ENCODE peak calls at places on chromosome 16, in ten cellular contexts. P, F, K, T, C, B, N, W, I and J are unnamed samples.
A peak's percentile ranks its signal among the peaks of the same experiment; 100 is the strongest.

GRCh38 chr16:73298562-73298961 is 250.6 kb upstream of the ZFHX3 start:
- DNase-seq in B (peak; percentile 34), I (peak; percentile 8), K (no peak), T (no peak), F (no peak), P (no peak), W (peak; percentile 80), C (no peak), N (no peak), J (no peak)

GRCh38 chr16:50360033-50360778 is 8.6 kb downstream of the BRD7 start:
- DNase-seq in B (no peak), I (peak; percentile 63), C (no peak), N (no peak), P (no peak), W (no peak), F (no peak), T (no peak), K (peak; percentile 48), J (no peak)

GRCh38 chr16:50152386-50152806 is 710 bp upstream of the TENT4B start:
- DNase-seq in W (no peak), F (peak; percentile 53), N (peak; percentile 27), C (no peak), T (peak; percentile 45), P (peak; percentile 68), K (peak; percentile 40), B (no peak), I (peak; percentile 67), J (peak; percentile 31)

GRCh38 chr16:87352818-87353217 is 30.8 kb downstream of the FBXO31 start:
- DNase-seq in I (no peak), P (no peak), N (no peak), B (peak; percentile 35), F (no peak), C (no peak), T (no peak), W (no peak), K (no peak), J (peak; percentile 61)

GRCh38 chr16:76583466-76583865 is 306.3 kb downstream of the CNTNAP4 start:
- DNase-seq in I (peak; percentile 4), T (no peak), K (peak; percentile 44), F (no peak), N (peak; percentile 6), B (no peak), P (no peak), C (no peak), W (no peak), J (peak; percentile 78)

GRCh38 chr16:46970089-46970488 is 3.4 kb downstream of the DNAJA2 start:
- DNase-seq in I (no peak), N (peak; percentile 51), W (no peak), K (peak; percentile 52), C (no peak), F (no peak), T (no peak), P (no peak), B (no peak), J (no peak)

GRCh38 chr16:11914759-11915643 is 755 bp downstream of the GSPT1 start:
- DNase-seq in N (peak; percentile 28), P (no peak), I (peak; percentile 74), F (peak; percentile 62), T (no peak), B (peak; percentile 63), K (peak; percentile 44), C (no peak), W (peak; percentile 63), J (peak; percentile 16)

GRCh38 chr16:88839026-88839529 is 17.7 kb downstream of the GALNS start:
- DNase-seq in C (no peak), T (no peak), N (no peak), F (no peak), B (peak; percentile 15), P (no peak), W (no peak), K (no peak), I (no peak), J (peak; percentile 45)

GRCh38 chr16:89297870-89298545 is 80.5 kb downstream of the ZNF778 start:
- DNase-seq in K (no peak), F (no peak), T (no peak), P (no peak), C (no peak), B (no peak), W (no peak), N (no peak), I (no peak), J (no peak)

GRCh38 chr16:85396879-85397871 is 215.9 kb upstream of the GSE1 start:
- DNase-seq in T (no peak), C (peak; percentile 6), W (peak; percentile 54), K (peak; percentile 18), I (no peak), P (no peak), N (no peak), B (no peak), F (peak; percentile 19), J (peak; percentile 50)

GRCh38 chr16:22353933-22354541 is 20.4 kb downstream of the CDR2 start:
- DNase-seq in P (no peak), B (no peak), K (no peak), N (no peak), I (no peak), W (no peak), F (no peak), T (no peak), C (no peak), J (no peak)

GRCh38 chr16:56795011-56795410 is 65.1 kb downstream of the NUP93 start:
- DNase-seq in F (no peak), I (no peak), T (no peak), B (no peak), W (no peak), K (no peak), C (no peak), N (no peak), P (no peak), J (no peak)

GRCh38 chr16:88352261-88353200 is 30.2 kb upstream of the ZNF469 start:
- DNase-seq in W (no peak), I (peak; percentile 47), B (no peak), N (no peak), K (no peak), T (no peak), F (no peak), P (no peak), C (no peak), J (no peak)

GRCh38 chr16:85462405-85463227 is 150.5 kb upstream of the GSE1 start:
- DNase-seq in N (peak; percentile 55), W (peak; percentile 53), C (no peak), I (peak; percentile 52), T (peak; percentile 64), K (peak; percentile 57), B (peak; percentile 54), F (no peak), P (no peak), J (peak; percentile 44)

GRCh38 chr16:54446639-54447038 is 160.1 kb upstream of the IRX3 start:
- DNase-seq in C (peak; percentile 33), N (peak; percentile 69), I (peak; percentile 98), B (no peak), K (no peak), W (no peak), F (no peak), P (no peak), T (no peak), J (no peak)

GRCh38 chr16:2323701-2324100 is 16.8 kb downstream of the ABCA3 start:
- DNase-seq in K (no peak), N (no peak), B (no peak), I (no peak), C (no peak), W (no peak), T (no peak), P (no peak), F (no peak), J (no peak)

GRCh38 chr16:82016268-82016667 is 5.0 kb upstream of the SDR42E1 start:
- DNase-seq in N (peak; percentile 29), K (no peak), C (no peak), W (peak; percentile 70), T (no peak), P (no peak), F (peak; percentile 54), B (no peak), I (peak; percentile 35), J (peak; percentile 22)

GRCh38 chr16:67101301-67101675 is 8.5 kb upstream of the PHAF1 start:
- DNase-seq in I (peak; percentile 68), C (no peak), F (no peak), N (no peak), B (no peak), T (no peak), W (no peak), P (no peak), K (no peak), J (no peak)

DNA sequence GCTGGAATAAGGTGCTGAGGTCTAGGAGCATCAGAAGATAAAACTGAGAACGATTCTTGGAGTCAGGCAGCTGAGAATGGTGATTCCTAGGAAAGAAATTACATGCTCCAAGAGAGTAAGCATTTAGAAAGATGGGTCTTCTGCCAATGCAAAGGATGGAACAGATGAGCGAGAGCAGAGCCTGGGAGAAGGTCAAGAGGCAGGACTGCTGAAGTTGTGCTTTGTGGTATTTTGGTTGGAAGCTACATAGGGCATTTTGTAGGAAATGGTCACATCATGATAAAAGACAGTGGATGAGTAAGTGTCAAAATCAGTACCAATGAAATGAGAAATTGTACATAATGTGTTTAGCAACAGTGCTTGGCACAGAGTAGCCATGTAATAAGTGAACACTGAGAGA is 1.4 kb upstream of the CRYM start:
- DNase-seq in T (no peak), W (no peak), C (no peak), P (no peak), F (no peak), B (no peak), I (peak; percentile 36), N (no peak), K (no peak), J (no peak)
- H3K27ac ChIP-seq in T (no peak overlapping the region), W (no peak overlapping the region), C (no peak overlapping the region), P (no peak overlapping the region), F (no peak overlapping the region), B (no peak overlapping the region), I (no peak overlapping the region), N (no peak overlapping the region), K (no peak overlapping the region), J (no peak overlapping the region)

DNA sequence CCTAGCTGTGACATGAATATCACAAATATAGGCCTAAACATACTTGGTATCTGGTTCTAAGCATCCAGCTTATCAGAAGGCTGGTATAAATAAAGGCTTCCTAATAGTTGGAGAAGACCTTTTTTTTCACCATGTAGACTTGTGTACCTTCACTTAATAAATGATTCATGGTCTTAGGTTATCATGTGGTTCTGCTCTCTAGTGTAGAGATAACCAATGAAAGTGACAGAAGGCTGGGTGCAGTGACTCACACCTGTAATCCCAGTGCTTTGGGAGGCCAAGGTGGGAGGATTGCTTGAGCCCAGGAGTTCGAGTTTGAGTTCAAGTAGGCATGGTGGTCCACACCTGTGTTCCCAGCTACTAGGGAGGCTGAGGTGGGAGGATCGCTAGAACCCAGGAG is 3.1 kb downstream of the DDX19A start:
- DNase-seq in K (no peak), F (no peak), P (no peak), B (no peak), I (no peak), N (no peak), C (no peak), W (no peak), T (no peak), J (no peak)
- H3K36me3 ChIP-seq in K (no peaks in the 10 kb centered on the region), F (peaks cover 4% of the 10 kb centered on the region), P (peaks cover 4% of the 10 kb centered on the region), B (no peaks in the 10 kb centered on the region), I (peaks cover 27% of the 10 kb centered on the region), N (no peaks in the 10 kb centered on the region), C (peaks cover 55% of the 10 kb centered on the region), W (peaks cover 18% of the 10 kb centered on the region), T (no peaks in the 10 kb centered on the region), J (peaks cover 44% of the 10 kb centered on the region)

GRCh38 chr16:31513126-31513525 is 4.9 kb upstream of the RUSF1 start:
- DNase-seq in C (no peak), B (no peak), T (no peak), K (no peak), N (no peak), F (no peak), P (no peak), W (no peak), I (peak; percentile 75), J (no peak)
- H3K27ac ChIP-seq in C (no peak overlapping the region), B (no peak overlapping the region), T (no peak overlapping the region), K (no peak overlapping the region), N (no peak overlapping the region), F (no peak overlapping the region), P (no peak overlapping the region), W (no peak overlapping the region), I (peak overlapping the region; percentile 41), J (no peak overlapping the region)

GRCh38 chr16:23436992-23437391 is 16.0 kb downstream of the COG7 start:
- DNase-seq in N (no peak), W (no peak), T (no peak), B (no peak), K (no peak), F (no peak), I (no peak), P (no peak), C (no peak), J (no peak)
- H3K36me3 ChIP-seq in N (no peaks in the 10 kb centered on the region), W (peaks cover 13% of the 10 kb centered on the region), T (no peaks in the 10 kb centered on the region), B (no peaks in the 10 kb centered on the region), K (no peaks in the 10 kb centered on the region), F (peaks cover 4% of the 10 kb centered on the region), I (peaks cover 25% of the 10 kb centered on the region), P (peaks cover 12% of the 10 kb centered on the region), C (peaks cover 68% of the 10 kb centered on the region), J (peaks cover 12% of the 10 kb centered on the region)